ENCODE peak calls at places on chromosomes 7 and 10, in nine cellular contexts. F, H, E, B, C, I, K, M and N are unnamed samples. For H3K4me1, the result is how much of the 10 kb centered on the place peaks cover.

GRCh38 chr10:83862723-83863122 is 276.6 kb upstream of the GHITM start:
- DNase-seq in F (no peak), H (no peak), E (no peak), B (no peak), C (no peak), I (no peak), K (no peak), M (no peak), N (no peak)

GRCh38 chr10:13636776-13637175 is 50.0 kb downstream of the PRPF18 start:
- DNase-seq in F (no peak), H (no peak), E (no peak), B (no peak), C (no peak), I (no peak), K (no peak), M (no peak), N (no peak)

GRCh38 chr10:43479275-43479674 is 42.4 kb downstream of the ZNF487 start:
- DNase-seq in F (no peak), H (no peak), E (no peak), B (no peak), C (no peak), I (no peak), K (no peak), M (no peak), N (no peak)

GRCh38 chr10:71025535-71025934 is 137.2 kb upstream of the PCBD1 start:
- DNase-seq in F (no peak), H (no peak), E (no peak), B (no peak), C (no peak), I (no peak), K (no peak), M (no peak), N (no peak)

GRCh38 chr10:22280078-22280477 is 36.1 kb upstream of the COMMD3 start:
- DNase-seq in F (no peak), H (no peak), E (no peak), B (no peak), C (no peak), I (no peak), K (no peak), M (no peak), N (no peak)

GRCh38 chr10:2955064-2955463 is 112.3 kb upstream of the PFKP start:
- DNase-seq in F (no peak), H (no peak), E (no peak), B (no peak), C (no peak), I (no peak), K (no peak), M (no peak), N (no peak)

GRCh38 chr10:77824893-77825292 is 101.7 kb downstream of the DLG5 start:
- DNase-seq in F (no peak), H (no peak), E (no peak), B (no peak), C (no peak), I (no peak), K (no peak), M (no peak), N (no peak)

GRCh38 chr10:110512461-110513187 is 14.9 kb downstream of the DUSP5 start:
- DNase-seq in F (peak), H (no peak), E (peak), B (no peak), C (no peak), I (peak), K (no peak), M (no peak), N (peak)

GRCh38 chr7:25615603-25616002 is 387.3 kb upstream of the NPVF start:
- DNase-seq in F (no peak), H (no peak), E (no peak), B (no peak), C (no peak), I (no peak), K (no peak), M (no peak), N (no peak)

GRCh38 chr7:25716421-25716820 is 435.6 kb upstream of the NFE2L3 start:
- DNase-seq in F (no peak), H (no peak), E (peak), B (no peak), C (no peak), I (no peak), K (no peak), M (no peak), N (peak)

GRCh38 chr7:17679427-17679826 is 260.9 kb downstream of the SNX13 start:
- DNase-seq in F (peak), H (no peak), E (no peak), B (no peak), C (no peak), I (no peak), K (no peak), M (no peak), N (peak)

GRCh38 chr10:11515596-11516418 is 95.6 kb downstream of the USP6NL start:
- DNase-seq in F (peak), H (peak), E (no peak), B (peak), C (peak), I (peak), K (peak), M (peak), N (peak)

GRCh38 chr10:123562811-123563580 is 103.2 kb upstream of the GPR26 start:
- DNase-seq in F (no peak), H (no peak), E (no peak), B (no peak), C (peak), I (no peak), K (no peak), M (no peak), N (no peak)

GRCh38 chr10:59360605-59361515 is 1.5 kb downstream of the FAM13C start:
- DNase-seq in F (no peak), H (peak), E (no peak), B (no peak), C (no peak), I (no peak), K (no peak), M (no peak), N (no peak)

GRCh38 chr10:127951861-127952574 is 45.1 kb downstream of the PTPRE start:
- DNase-seq in F (no peak), H (no peak), E (no peak), B (no peak), C (no peak), I (no peak), K (no peak), M (no peak), N (no peak)

GRCh38 chr10:92239600-92240288 is 51.1 kb downstream of the CPEB3 start:
- DNase-seq in F (no peak), H (peak), E (peak), B (peak), C (peak), I (peak), K (no peak), M (no peak), N (peak)

GRCh38 chr10:63657812-63658211 is 136.6 kb downstream of the REEP3 start:
- DNase-seq in F (no peak), H (no peak), E (no peak), B (no peak), C (no peak), I (no peak), K (no peak), M (no peak), N (no peak)

GRCh38 chr10:4281207-4281825 is 496.3 kb upstream of the KLF6 start:
- DNase-seq in F (no peak), H (no peak), E (no peak), B (no peak), C (no peak), I (no peak), K (no peak), M (no peak), N (no peak)

GRCh38 chr10:85548038-85548437 is 818.6 kb downstream of the GRID1 start:
- DNase-seq in F (peak), H (peak), E (peak), B (no peak), C (no peak), I (peak), K (peak), M (peak), N (peak)

GRCh38 chr7:26291699-26292538 is at the start of gene SNX10:
- DNase-seq in F (peak), H (peak), E (peak), B (peak), C (no peak), I (no peak), K (peak), M (peak), N (peak)

GRCh38 chr10:114188876-114189275 is 9.7 kb downstream of the TDRD1 start:
- DNase-seq in F (no peak), H (no peak), E (no peak), B (no peak), C (no peak), I (no peak), K (no peak), M (no peak), N (no peak)

GRCh38 chr10:101138788-101139420 is 7.8 kb downstream of the TLX1 start:
- DNase-seq in F (no peak), H (no peak), E (no peak), B (no peak), C (no peak), I (no peak), K (no peak), M (no peak), N (no peak)

GRCh38 chr10:12235796-12236195 is 39.8 kb downstream of the CDC123 start:
- DNase-seq in F (no peak), H (peak), E (no peak), B (no peak), C (no peak), I (peak), K (peak), M (no peak), N (no peak)

GRCh38 chr10:108544500-108545120 is 1378.7 kb downstream of the XPNPEP1 start:
- DNase-seq in F (peak), H (peak), E (peak), B (no peak), C (peak), I (peak), K (peak), M (no peak), N (peak)

GRCh38 chr7:55898287-55898686 is 11.0 kb downstream of the ZNF713 start:
- DNase-seq in F (no peak), H (no peak), E (no peak), B (no peak), C (no peak), I (peak), K (no peak), M (no peak), N (no peak)

GRCh38 chr7:22723642-22724041 is 3.4 kb upstream of the IL6 start:
- DNase-seq in F (no peak), H (no peak), E (peak), B (peak), C (no peak), I (no peak), K (no peak), M (no peak), N (peak)

GRCh38 chr10:110226926-110227641 is 19.7 kb downstream of the MXI1 start:
- DNase-seq in F (no peak), H (peak), E (peak), B (peak), C (peak), I (no peak), K (no peak), M (peak), N (peak)

GRCh38 chr10:74917481-74918077 is 91.2 kb downstream of the KAT6B start:
- DNase-seq in F (peak), H (no peak), E (no peak), B (no peak), C (no peak), I (no peak), K (peak), M (peak), N (no peak)

GRCh38 chr7:5574770-5575269 is 151.2 kb upstream of the TNRC18 start:
- DNase-seq in F (no peak), H (no peak), E (peak), B (peak), C (no peak), I (peak), K (no peak), M (no peak), N (peak)

GRCh38 chr7:27031289-27032172 is 64.3 kb downstream of the HOXA1 start:
- DNase-seq in F (no peak), H (no peak), E (no peak), B (no peak), C (no peak), I (peak), K (no peak), M (no peak), N (no peak)

GRCh38 chr10:70477661-70478162 is 855 bp upstream of the PALD1 start:
- DNase-seq in F (peak), H (no peak), E (no peak), B (peak), C (peak), I (peak), K (peak), M (peak), N (no peak)

GRCh38 chr7:30596043-30596641 is 1.5 kb downstream of the GARS1 start:
- DNase-seq in F (peak), H (no peak), E (peak), B (no peak), C (no peak), I (peak), K (peak), M (no peak), N (no peak)

GRCh38 chr10:12924911-12925310 is 76.6 kb downstream of the CCDC3 start:
- DNase-seq in F (no peak), H (no peak), E (no peak), B (no peak), C (no peak), I (no peak), K (no peak), M (no peak), N (no peak)

GRCh38 chr10:93481931-93482834 is at the start of gene MYOF:
- DNase-seq in F (peak), H (peak), E (peak), B (peak), C (peak), I (peak), K (peak), M (peak), N (peak)

GRCh38 chr10:84375881-84376280 is 47.5 kb downstream of the CCSER2 start:
- DNase-seq in F (no peak), H (no peak), E (no peak), B (no peak), C (no peak), I (peak), K (no peak), M (no peak), N (no peak)

GRCh38 chr7:31782411-31782991 is 95.5 kb downstream of the PPP1R17 start:
- DNase-seq in F (peak), H (no peak), E (no peak), B (no peak), C (no peak), I (peak), K (peak), M (peak), N (no peak)

DNA sequence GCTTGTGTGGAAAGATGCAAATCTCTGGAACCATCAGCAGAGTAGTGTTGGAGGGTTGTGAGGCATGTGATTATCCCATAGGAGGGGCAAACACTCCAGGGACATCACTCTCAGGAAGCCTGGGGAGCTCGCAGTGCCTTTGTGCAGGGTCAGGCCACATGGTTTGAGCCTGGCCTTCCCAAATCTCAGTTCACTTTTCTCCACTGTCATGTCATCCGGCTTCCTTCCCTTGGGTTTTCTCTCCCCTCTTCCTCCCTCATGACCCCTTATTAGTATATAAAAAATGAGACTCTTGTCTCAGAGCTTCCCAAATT is 20.4 kb downstream of the TSPAN14 start:
- DNase-seq in F (no peak), H (no peak), E (no peak), B (no peak), C (no peak), I (no peak), K (no peak), M (no peak), N (no peak)
- H3K4me1 ChIP-seq in F (half or more), H (under half), E (half or more), B (under half), C (under half), I (half or more), K (half or more), M (half or more), N (under half)

DNA sequence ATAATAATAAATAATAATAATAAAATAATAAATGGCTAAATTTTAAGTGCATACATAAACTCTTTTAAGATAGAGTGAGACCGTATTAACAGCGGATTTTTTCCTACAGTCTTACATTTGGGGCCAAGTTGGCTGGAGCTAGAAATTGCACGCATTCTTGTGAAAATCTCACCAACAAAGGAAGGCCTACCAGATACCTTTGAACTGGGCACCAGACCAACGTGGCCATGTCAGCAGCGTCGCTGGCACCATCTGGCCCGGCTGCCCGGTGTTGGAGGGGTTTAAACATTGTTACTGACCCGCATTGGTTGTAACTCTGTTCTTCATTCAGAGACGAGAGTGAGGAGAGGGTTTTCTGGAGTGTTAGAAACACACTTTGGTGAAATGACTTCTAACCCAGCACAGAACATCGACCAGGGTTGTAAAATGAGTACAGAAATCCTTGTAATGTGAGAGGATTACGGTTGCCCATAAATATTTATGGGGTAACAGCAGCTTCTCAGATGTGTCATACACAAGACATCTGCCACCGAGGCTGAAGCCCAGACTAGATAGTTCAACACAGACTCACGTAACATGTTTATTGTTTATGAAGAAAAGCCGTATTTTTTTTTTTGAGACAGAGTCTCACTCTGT is 34.6 kb upstream of the UNCX start:
- DNase-seq in F (peak), H (no peak), E (no peak), B (no peak), C (no peak), I (no peak), K (no peak), M (no peak), N (no peak)
- H3K27ac ChIP-seq in F (no peak), H (no peak), E (no peak), B (no peak), C (no peak), I (no peak), K (no peak), M (no peak), N (no peak)

DNA sequence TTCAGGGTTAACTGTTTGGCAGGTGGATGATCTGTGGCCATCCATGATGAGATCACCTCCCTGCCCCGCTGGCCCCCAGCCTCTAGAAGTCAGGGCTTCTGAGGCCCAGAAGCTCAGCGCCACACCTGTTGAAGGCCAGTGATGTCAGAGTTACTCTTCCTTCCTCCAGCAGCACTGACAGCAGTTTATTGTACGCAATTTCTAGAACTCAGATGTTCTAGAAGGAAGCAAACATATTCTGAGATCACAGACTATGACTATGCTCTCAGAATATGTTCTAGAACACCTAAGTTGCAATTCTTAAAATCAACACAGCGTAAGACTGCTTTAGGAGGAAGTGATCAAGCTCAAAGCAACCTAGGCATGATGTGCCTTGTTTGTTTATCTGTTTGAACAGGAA is 196.3 kb upstream of the KLF14 start:
- DNase-seq in F (peak), H (no peak), E (no peak), B (no peak), C (no peak), I (no peak), K (no peak), M (no peak), N (peak)
- TF ChIP-seq POLR2A in F (no peak), H (peak), E (no peak), B (no peak), C (no peak), I (no peak), K (no peak), M (no peak), N (no peak)

DNA sequence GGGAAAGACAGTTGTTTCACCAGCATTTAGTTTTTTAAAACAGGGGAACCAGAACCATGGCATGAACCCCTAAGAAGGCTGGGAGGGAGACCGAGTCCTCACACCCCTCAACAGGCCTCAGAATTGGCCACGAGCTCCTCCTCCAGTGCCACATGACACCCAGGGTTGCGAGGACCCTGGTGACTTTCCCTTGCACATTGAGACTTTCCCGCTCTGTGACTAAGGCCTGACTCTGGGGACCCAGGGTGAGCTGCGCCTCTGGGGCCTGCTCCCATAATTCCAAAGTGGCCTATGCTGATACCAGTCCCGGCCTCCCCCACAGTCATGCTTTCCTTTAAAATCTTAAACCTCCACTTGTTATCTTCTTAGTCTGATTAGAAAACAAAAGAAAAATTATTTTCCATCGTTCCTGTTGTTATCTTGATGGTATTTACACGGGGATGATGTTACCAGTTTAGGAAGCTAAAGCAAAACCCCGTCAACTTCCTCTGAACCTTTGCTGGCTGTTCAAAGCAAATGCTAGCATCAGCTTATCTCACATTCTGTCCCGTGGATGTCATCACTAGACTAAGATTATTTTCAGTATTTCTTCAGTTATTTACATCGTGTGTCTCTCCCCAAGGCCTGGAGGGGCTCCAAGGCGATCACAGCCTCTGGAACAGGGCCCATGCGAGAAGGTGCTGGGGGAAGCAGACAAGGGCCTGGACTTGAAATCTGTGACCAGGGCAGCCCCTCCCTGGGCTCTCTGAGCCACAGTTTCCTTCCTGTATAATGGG is 42.1 kb downstream of the FAM53B start:
- DNase-seq in F (no peak), H (no peak), E (no peak), B (peak), C (peak), I (peak), K (no peak), M (no peak), N (peak)
- H3K4me1 ChIP-seq in F (under half), H (under half), E (half or more), B (half or more), C (half or more), I (under half), K (under half), M (under half), N (half or more)

DNA sequence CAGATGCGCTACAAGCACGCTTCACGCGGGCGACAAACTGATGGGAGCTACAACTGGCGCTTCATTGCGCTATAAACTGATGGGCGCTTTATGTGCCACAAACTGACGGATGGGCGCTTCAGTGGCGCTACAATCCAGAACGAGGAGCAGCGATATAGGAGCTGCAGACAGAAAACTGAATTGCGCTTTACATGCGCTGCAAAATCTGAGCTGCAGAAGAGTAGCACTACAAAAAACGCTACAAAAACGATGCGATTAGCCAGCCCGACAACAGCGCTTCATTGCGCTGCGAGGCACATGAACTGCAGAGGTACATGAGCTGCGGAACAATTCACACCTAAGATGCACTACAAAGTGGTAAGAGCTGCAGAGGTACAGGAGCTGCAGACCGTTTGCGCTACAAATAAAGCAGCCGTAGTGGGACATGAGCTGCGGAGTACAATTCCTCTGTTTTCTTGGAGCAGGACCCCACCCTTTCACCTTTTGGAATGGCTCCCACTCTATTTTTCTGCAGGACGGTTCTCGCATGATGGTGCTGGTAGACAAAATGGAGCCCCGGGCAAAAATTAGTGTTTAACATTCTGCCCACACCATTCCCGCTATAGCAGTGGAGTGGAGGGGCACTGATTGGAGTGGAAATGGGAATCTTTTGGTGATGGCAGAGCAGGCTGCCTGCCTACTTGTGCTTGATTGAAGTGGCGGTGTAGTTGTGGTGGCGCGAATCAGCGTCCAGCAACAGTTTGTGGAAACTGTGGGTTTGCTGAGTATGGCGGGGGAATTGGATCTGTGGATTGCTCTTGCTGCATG is 1.2 kb upstream of the SGCE start:
- DNase-seq in F (peak), H (no peak), E (peak), B (no peak), C (peak), I (peak), K (no peak), M (peak), N (peak)
- H3K27ac ChIP-seq in F (peak), H (peak), E (no peak), B (peak), C (peak), I (no peak), K (peak), M (peak), N (peak)